ENCODE peak calls at places on chromosomes 6 and 20, in four cellular contexts. One of them, this sample, is unnamed.

GRCh38 chr20:41222703-41223102 is 85.4 kb downstream of the PLCG1 start:
- DNase-seq in heart right ventricle: no peak
- DNase-seq in BE2C: no peak
- DNase-seq in left ventricle myocardium inferior: no peak
- DNase-seq in this sample: no peak

GRCh38 chr6:147604373-147604772 is 95.9 kb downstream of the SAMD5 start:
- DNase-seq in heart right ventricle: no peak
- DNase-seq in BE2C: no peak
- DNase-seq in left ventricle myocardium inferior: no peak
- DNase-seq in this sample: no peak

GRCh38 chr6:54697423-54697822 is 149.1 kb upstream of the FAM83B start:
- DNase-seq in heart right ventricle: no peak
- DNase-seq in BE2C: no peak
- DNase-seq in left ventricle myocardium inferior: no peak
- DNase-seq in this sample: no peak

GRCh38 chr6:67362976-67363375 is 1272.1 kb upstream of the ADGRB3 start:
- DNase-seq in heart right ventricle: no peak
- DNase-seq in BE2C: no peak
- DNase-seq in left ventricle myocardium inferior: no peak
- DNase-seq in this sample: no peak

GRCh38 chr6:148235446-148235845 is 107.2 kb upstream of the SASH1 start:
- DNase-seq in heart right ventricle: no peak
- DNase-seq in BE2C: no peak
- DNase-seq in left ventricle myocardium inferior: no peak
- DNase-seq in this sample: no peak

GRCh38 chr20:24657211-24657610 is 187.8 kb downstream of the SYNDIG1 start:
- DNase-seq in heart right ventricle: no peak
- DNase-seq in BE2C: no peak
- DNase-seq in left ventricle myocardium inferior: no peak
- DNase-seq in this sample: no peak

GRCh38 chr6:31663961-31664789 is 622 bp downstream of the GPANK1 start:
- DNase-seq in heart right ventricle: peak; percentile 56
- DNase-seq in BE2C: peak; percentile 63
- DNase-seq in left ventricle myocardium inferior: no peak
- DNase-seq in this sample: no peak

GRCh38 chr6:53822355-53823115 is 27.7 kb downstream of the LRRC1 start:
- DNase-seq in heart right ventricle: no peak
- DNase-seq in BE2C: no peak
- DNase-seq in left ventricle myocardium inferior: no peak
- DNase-seq in this sample: no peak

GRCh38 chr6:39217177-39217864 is 12.0 kb downstream of the KCNK5 start:
- DNase-seq in heart right ventricle: no peak
- DNase-seq in BE2C: no peak
- DNase-seq in left ventricle myocardium inferior: no peak
- DNase-seq in this sample: no peak

GRCh38 chr6:159068904-159069578 is 24.2 kb upstream of the TAGAP start:
- DNase-seq in heart right ventricle: no peak
- DNase-seq in BE2C: no peak
- DNase-seq in left ventricle myocardium inferior: no peak
- DNase-seq in this sample: no peak

GRCh38 chr6:107668826-107669474 is 155.2 kb downstream of the SCML4 start:
- DNase-seq in heart right ventricle: no peak
- DNase-seq in BE2C: no peak
- DNase-seq in left ventricle myocardium inferior: no peak
- DNase-seq in this sample: peak; percentile 75

GRCh38 chr20:51445591-51445990 is 96.9 kb downstream of the NFATC2 start:
- DNase-seq in heart right ventricle: no peak
- DNase-seq in BE2C: no peak
- DNase-seq in left ventricle myocardium inferior: no peak
- DNase-seq in this sample: no peak

GRCh38 chr20:51447097-51447764 is 95.3 kb downstream of the NFATC2 start:
- DNase-seq in heart right ventricle: peak; percentile 66
- DNase-seq in BE2C: no peak
- DNase-seq in left ventricle myocardium inferior: peak; percentile 30
- DNase-seq in this sample: no peak

GRCh38 chr20:51446656-51447055 is 95.9 kb downstream of the NFATC2 start:
- DNase-seq in heart right ventricle: no peak
- DNase-seq in BE2C: peak; percentile 32
- DNase-seq in left ventricle myocardium inferior: no peak
- DNase-seq in this sample: no peak

GRCh38 chr20:51444922-51445438 is 97.5 kb downstream of the NFATC2 start:
- DNase-seq in heart right ventricle: no peak
- DNase-seq in BE2C: no peak
- DNase-seq in left ventricle myocardium inferior: no peak
- DNase-seq in this sample: no peak

DNA sequence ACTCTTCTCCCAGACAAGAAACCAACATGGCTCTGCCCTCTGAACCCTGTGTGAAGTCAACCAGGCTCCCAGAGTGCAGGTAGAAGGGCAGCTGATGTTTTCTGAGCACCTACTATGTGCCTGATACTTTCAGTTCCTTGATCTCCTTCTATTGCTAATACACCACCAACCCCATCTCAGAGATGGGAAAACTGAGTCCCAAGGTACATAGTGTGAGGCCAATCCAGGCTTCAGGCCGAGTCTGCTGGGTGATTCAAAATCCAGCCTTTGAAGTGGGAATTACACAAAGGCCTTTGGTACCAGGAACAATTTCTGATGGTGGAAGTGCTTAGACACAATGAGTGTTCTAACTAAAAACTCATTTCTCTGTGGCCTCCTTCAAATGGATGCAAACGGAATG is 96.3 kb downstream of the NFATC2 start:
- DNase-seq in heart right ventricle: no peak
- DNase-seq in BE2C: no peak
- DNase-seq in left ventricle myocardium inferior: no peak
- DNase-seq in this sample: no peak
- TF ChIP-seq CTCF in heart right ventricle: no peak
- TF ChIP-seq CTCF in BE2C: no peak
- TF ChIP-seq CTCF in left ventricle myocardium inferior: no peak
- TF ChIP-seq CTCF in this sample: no peak

GRCh38 chr20:39699331-39699730 is 737.2 kb downstream of the DHX35 start:
- DNase-seq in heart right ventricle: no peak
- DNase-seq in BE2C: no peak
- DNase-seq in left ventricle myocardium inferior: no peak
- DNase-seq in this sample: no peak
- TF ChIP-seq CTCF in heart right ventricle: no peak
- TF ChIP-seq CTCF in BE2C: no peak
- TF ChIP-seq CTCF in left ventricle myocardium inferior: no peak
- TF ChIP-seq CTCF in this sample: no peak

DNA sequence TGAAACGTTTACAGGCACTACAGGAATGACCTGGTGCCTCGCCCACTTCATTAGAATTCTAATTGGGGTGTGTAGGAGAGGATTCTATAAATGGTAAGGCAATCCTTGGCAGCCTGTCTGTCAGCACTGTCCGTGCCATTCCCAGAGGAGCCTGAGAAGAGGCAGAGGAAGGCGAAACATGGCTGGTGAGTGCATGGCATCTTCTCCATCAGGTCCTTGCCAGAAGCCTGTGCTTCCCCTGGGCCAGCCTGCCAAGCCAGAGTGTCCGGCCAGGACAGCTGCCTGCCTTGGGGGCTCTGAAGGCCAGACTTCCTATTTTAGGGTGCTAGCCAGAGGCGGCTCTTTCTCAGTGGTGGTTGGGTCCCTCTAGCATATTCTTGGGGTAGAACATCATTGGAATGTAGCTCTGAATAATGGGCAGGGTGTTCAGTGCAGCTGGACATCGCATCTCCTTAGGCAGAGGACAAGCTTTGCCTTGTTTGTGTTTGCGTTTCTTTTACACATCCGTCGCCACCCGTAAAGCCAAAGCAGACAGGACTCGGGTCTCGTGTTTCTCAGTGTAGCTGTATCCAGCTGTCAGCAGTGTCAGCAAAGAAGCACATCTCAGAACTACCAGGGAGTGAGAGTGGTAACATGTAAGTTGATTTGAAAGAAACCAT is at the start of gene TGM3:
- DNase-seq in heart right ventricle: no peak
- DNase-seq in BE2C: no peak
- DNase-seq in left ventricle myocardium inferior: no peak
- DNase-seq in this sample: no peak
- TF ChIP-seq CTCF in heart right ventricle: no peak
- TF ChIP-seq CTCF in BE2C: no peak
- TF ChIP-seq CTCF in left ventricle myocardium inferior: no peak
- TF ChIP-seq CTCF in this sample: no peak

GRCh38 chr6:104941694-104942177 is 15.2 kb upstream of the LIN28B start:
- DNase-seq in heart right ventricle: no peak
- DNase-seq in BE2C: no peak
- DNase-seq in left ventricle myocardium inferior: no peak
- DNase-seq in this sample: no peak
- TF ChIP-seq CTCF in heart right ventricle: no peak
- TF ChIP-seq CTCF in BE2C: no peak
- TF ChIP-seq CTCF in left ventricle myocardium inferior: no peak
- TF ChIP-seq CTCF in this sample: no peak

DNA sequence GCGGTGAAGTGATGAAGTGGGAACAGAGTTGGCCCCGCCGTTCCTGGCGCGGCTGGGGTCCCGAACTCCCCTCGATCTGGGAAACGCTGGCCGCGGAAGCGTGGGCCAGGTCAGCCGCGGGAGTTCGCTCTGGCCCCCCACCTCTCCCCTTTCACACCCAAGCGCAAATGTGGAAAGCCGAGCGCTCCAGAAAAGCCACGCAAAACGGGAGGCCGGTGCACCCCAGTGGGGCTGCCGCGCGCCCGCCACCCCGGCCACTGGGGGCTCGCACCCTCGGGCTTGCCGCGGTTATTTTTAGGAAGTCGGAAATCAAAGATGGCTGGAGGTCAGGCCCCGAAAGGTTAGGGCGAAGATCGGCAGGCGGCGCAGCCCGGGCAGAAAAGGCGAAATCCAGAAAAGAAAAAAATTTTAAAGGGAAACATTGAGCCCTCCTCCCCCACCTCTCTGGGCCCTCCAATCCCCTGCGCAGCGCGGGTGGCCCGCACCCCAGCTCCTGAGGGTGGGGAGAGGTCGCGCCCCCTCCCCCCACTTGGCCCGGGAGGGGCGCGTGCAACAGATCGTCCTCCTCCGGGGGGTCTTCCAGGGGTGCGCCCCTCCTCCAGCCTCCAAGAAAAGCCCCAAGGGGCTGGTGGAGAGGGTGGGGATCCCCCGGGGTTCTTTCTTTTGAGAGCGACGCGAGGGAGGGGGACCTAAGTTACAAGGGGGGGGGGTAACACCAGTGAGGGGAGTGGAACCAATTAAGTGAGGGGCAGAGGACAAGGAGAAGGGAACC is 915 bp downstream of the SALL4 start:
- DNase-seq in heart right ventricle: no peak
- DNase-seq in BE2C: no peak
- DNase-seq in left ventricle myocardium inferior: no peak
- DNase-seq in this sample: no peak
- TF ChIP-seq CTCF in heart right ventricle: no peak
- TF ChIP-seq CTCF in BE2C: peak; percentile 7
- TF ChIP-seq CTCF in left ventricle myocardium inferior: no peak
- TF ChIP-seq CTCF in this sample: no peak

DNA sequence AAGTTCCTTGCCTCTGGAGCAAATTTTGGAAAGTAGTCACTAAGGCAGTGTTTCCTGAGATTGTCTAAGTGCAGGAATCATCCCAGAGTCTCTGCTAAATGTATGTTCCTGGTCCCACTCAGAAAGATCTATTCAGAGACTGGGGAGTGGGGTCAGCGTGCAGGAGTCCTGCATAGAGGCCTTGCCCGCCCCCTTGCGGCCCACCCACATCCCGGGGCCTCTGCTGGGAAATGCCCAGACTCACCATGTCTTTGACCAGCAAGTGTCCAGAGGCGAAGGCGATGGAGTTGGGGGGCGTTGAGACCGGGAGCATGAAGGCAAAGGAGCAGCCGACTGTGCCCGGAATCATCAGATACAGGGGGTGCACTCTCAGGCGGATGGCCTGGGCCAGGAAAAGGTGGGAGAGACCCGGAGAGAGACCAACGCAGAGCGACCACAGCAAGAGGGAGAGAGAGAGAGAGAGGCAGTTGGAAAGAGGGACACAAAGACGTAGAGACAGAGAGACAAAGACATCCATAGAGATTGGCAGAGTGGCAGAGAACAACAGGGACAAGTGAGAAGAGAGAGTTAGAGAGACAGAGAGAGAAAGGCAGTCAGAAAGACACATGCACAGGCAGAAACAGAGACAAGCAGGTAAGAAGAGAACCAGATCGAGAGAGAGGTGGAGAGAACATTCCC is 12.9 kb upstream of the OCSTAMP start:
- DNase-seq in heart right ventricle: no peak
- DNase-seq in BE2C: no peak
- DNase-seq in left ventricle myocardium inferior: no peak
- DNase-seq in this sample: no peak
- TF ChIP-seq CTCF in heart right ventricle: no peak
- TF ChIP-seq CTCF in BE2C: no peak
- TF ChIP-seq CTCF in left ventricle myocardium inferior: no peak
- TF ChIP-seq CTCF in this sample: peak; percentile 6

DNA sequence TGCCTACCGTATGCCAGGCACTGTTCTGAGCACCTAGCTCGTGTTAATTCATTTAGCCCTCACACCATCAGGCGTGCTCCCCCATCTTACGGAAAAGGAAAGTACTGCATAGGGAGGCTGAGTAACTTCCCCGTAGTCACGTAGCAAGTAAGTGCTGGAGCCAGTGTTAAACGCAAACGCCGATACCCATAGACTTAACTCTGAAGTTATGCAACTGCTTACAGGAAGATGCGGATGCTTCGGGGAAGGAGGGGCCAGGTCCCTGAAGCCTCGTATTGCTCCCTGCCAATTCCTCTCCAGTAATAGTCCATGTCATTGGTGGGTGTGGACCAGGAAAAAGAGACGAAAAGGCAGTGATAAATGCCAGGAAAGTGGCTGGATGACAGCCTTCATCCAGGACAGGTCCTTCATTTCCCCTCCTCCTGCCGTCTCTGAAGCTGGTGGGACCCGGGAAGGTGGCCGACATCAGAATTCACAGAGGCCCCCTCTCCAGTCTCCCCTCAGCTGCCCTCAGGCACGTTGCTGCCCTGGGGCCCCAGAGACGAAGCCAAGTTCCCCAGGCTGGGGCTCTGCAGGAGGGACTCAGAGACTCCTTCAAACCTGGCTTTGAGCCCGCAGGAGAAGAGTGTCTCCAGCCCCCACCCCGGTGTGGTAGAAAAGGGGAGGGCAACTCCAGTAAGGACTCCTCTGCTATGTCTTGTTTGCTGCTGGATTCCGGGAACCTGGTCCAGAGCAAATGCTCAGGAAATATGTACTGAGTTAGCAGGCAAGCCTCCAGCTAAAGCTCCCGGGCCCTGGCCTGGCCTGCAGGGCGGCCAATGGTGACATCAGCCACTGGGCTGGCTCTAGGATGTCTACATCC is 37.7 kb downstream of the RAB44 start:
- DNase-seq in heart right ventricle: peak; percentile 89
- DNase-seq in BE2C: no peak
- DNase-seq in left ventricle myocardium inferior: peak; percentile 87
- DNase-seq in this sample: peak; percentile 67
- TF ChIP-seq CTCF in heart right ventricle: peak; percentile 23
- TF ChIP-seq CTCF in BE2C: no peak
- TF ChIP-seq CTCF in left ventricle myocardium inferior: peak; percentile 16
- TF ChIP-seq CTCF in this sample: no peak

This sample was measured in GM13977.